ENCODE peak calls at places on chromosomes 2 and 18, in four cellular contexts. Q is left ventricle myocardium inferior; J is effector memory CD4-positive, alpha-beta T cell; H is endodermal cell. W is an unnamed sample. For H3K27me3, the result is how much of the 10 kb centered on the place peaks cover.

GRCh38 chr2:168439536-168439935 is 16.5 kb upstream of the CERS6 start:
- DNase-seq in Q (no peak), J (no peak), H (no peak), W (no peak)

GRCh38 chr2:179655627-179656026 is 205.8 kb downstream of the ZNF385B start:
- DNase-seq in Q (no peak), J (no peak), H (no peak), W (no peak)

GRCh38 chr18:8937695-8938094 is 164.8 kb upstream of the NDUFV2 start:
- DNase-seq in Q (no peak), J (no peak), H (peak), W (no peak)

GRCh38 chr18:22841840-22842239 is 91.3 kb upstream of the RBBP8 start:
- DNase-seq in Q (no peak), J (no peak), H (no peak), W (no peak)

GRCh38 chr2:161722547-161723503 is 98.6 kb downstream of the SLC4A10 start:
- DNase-seq in Q (no peak), J (no peak), H (peak), W (no peak)

GRCh38 chr2:189599245-189599644 is 18.7 kb upstream of the SLC40A1 start:
- DNase-seq in Q (no peak), J (no peak), H (no peak), W (no peak)

GRCh38 chr2:213787869-213788268 is 503.6 kb downstream of the SPAG16 start:
- DNase-seq in Q (no peak), J (no peak), H (no peak), W (no peak)

GRCh38 chr2:73977466-73977865 is 7.2 kb upstream of the TET3 start:
- DNase-seq in Q (no peak), J (no peak), H (no peak), W (no peak)

GRCh38 chr2:240310645-240311044 is 124.8 kb upstream of the GPC1 start:
- DNase-seq in Q (no peak), J (no peak), H (peak), W (no peak)

GRCh38 chr2:157684940-157685466 is 56.3 kb upstream of the ACVR1C start:
- DNase-seq in Q (no peak), J (no peak), H (no peak), W (no peak)

GRCh38 chr2:155633887-155634570 is 698.5 kb downstream of the NR4A2 start:
- DNase-seq in Q (no peak), J (no peak), H (no peak), W (no peak)

GRCh38 chr2:173075056-173075780 is 428 bp upstream of the MAP3K20 start:
- DNase-seq in Q (no peak), J (no peak), H (no peak), W (no peak)

GRCh38 chr2:46780801-46781445 is 134.7 kb downstream of the MCFD2 start:
- DNase-seq in Q (peak), J (no peak), H (peak), W (peak)

GRCh38 chr2:178386951-178387602 is 63.9 kb downstream of the PRKRA start:
- DNase-seq in Q (no peak), J (no peak), H (no peak), W (no peak)

GRCh38 chr2:88187038-88187676 is 17.0 kb downstream of the THNSL2 start:
- DNase-seq in Q (peak), J (no peak), H (peak), W (peak)

GRCh38 chr2:217555075-217555876 is 447.5 kb downstream of the TNS1 start:
- DNase-seq in Q (no peak), J (no peak), H (peak), W (no peak)

GRCh38 chr2:133486706-133487305 is 81.5 kb downstream of the NCKAP5 start:
- DNase-seq in Q (no peak), J (no peak), H (no peak), W (no peak)

GRCh38 chr18:14104906-14105748 is 27.1 kb downstream of the ZNF519 start:
- DNase-seq in Q (no peak), J (no peak), H (no peak), W (no peak)

GRCh38 chr18:9474983-9475642 is at the start of gene RALBP1:
- DNase-seq in Q (peak), J (peak), H (peak), W (peak)

GRCh38 chr2:110955045-110955444 is 165.7 kb upstream of the BCL2L11 start:
- DNase-seq in Q (no peak), J (no peak), H (no peak), W (no peak)

GRCh38 chr18:41370740-41371623 is 584.1 kb upstream of the PIK3C3 start:
- DNase-seq in Q (no peak), J (no peak), H (no peak), W (no peak)

GRCh38 chr2:29450823-29451222 is 335.6 kb downstream of the CLIP4 start:
- DNase-seq in Q (no peak), J (no peak), H (no peak), W (no peak)

GRCh38 chr18:41753826-41754225 is 201.2 kb upstream of the PIK3C3 start:
- DNase-seq in Q (no peak), J (no peak), H (no peak), W (no peak)

GRCh38 chr2:33526132-33526531 is 49.7 kb downstream of the RASGRP3 start:
- DNase-seq in Q (no peak), J (no peak), H (no peak), W (no peak)

GRCh38 chr2:42013409-42013808 is 34.4 kb upstream of the PKDCC start:
- DNase-seq in Q (no peak), J (no peak), H (no peak), W (no peak)

GRCh38 chr18:49227456-49227855 is 233.0 kb downstream of the DYM start:
- DNase-seq in Q (no peak), J (no peak), H (no peak), W (no peak)

GRCh38 chr2:71922501-71923142 is 225.0 kb downstream of the CYP26B1 start:
- DNase-seq in Q (no peak), J (no peak), H (no peak), W (peak)

GRCh38 chr2:11552260-11552638 is 18.4 kb downstream of the GREB1 start:
- DNase-seq in Q (no peak), J (no peak), H (no peak), W (no peak)

GRCh38 chr2:35873921-35874320 is 481.7 kb upstream of the CRIM1 start:
- DNase-seq in Q (no peak), J (no peak), H (no peak), W (no peak)

DNA sequence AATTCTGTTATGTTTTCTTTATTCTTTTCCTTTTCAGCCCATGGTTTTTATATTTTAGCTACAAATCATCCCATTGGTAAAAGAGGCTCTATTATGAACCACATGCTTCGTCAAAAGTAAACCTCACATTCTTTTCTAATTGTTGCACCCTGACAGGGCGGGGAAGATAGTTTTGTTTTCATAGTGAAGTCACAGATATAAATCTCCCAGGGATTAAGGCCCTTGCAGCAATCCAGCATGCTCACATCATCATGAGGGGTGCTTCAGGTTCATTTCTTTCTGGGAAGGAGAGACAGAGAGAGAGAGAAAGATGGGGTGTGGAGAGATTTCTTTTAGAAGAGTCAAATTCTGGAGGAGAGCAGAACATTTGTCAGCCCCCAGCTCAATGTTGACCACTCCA is 124.5 kb upstream of the CDC42EP3 start:
- DNase-seq in Q (no peak), J (no peak), H (no peak), W (no peak)
- H3K27ac ChIP-seq in Q (no peak), J (no peak), H (no peak), W (no peak)

GRCh38 chr2:215729985-215730620 is 283.2 kb downstream of the MREG start:
- DNase-seq in Q (no peak), J (no peak), H (no peak), W (no peak)
- H3K27me3 ChIP-seq in Q (under half), J (under half), H (under half), W (under half)

GRCh38 chr2:113677327-113677726 is 50.3 kb downstream of the RABL2A start:
- DNase-seq in Q (no peak), J (no peak), H (no peak), W (no peak)
- H3K27ac ChIP-seq in Q (peak), J (no peak), H (no peak), W (no peak)

GRCh38 chr2:118838741-118839455 is 8.6 kb downstream of the EN1 start:
- DNase-seq in Q (no peak), J (no peak), H (no peak), W (no peak)
- H3K27me3 ChIP-seq in Q (half or more), J (half or more), H (half or more), W (half or more)

DNA sequence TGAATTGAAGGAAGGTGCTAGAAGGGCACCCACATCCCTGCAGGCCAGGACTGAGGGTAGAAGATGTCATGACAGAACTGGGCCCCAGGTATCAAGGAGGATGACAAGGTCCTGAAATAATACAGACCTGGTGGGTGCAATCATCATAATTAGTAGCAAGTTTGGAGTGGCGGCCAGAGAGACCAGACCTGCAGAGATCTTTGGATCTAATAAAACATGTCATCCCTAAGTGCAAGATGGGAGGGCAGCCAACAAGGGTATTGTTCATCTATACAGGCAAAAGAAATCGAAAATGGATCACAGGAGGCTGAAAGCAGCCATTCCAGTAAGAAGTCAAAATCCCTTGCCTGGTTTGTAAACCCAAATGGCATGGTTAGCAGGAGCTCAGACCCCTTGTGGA is 111.3 kb upstream of the BOD1L2 start:
- DNase-seq in Q (no peak), J (no peak), H (peak), W (no peak)
- H3K27ac ChIP-seq in Q (no peak), J (no peak), H (no peak), W (no peak)

GRCh38 chr18:79393181-79393598 is 2.5 kb upstream of the NFATC1 start:
- DNase-seq in Q (no peak), J (no peak), H (peak), W (no peak)
- H3K27me3 ChIP-seq in Q (under half), J (under half), H (under half), W (under half)

GRCh38 chr18:39624934-39625333 is 2059.3 kb upstream of the CELF4 start:
- DNase-seq in Q (no peak), J (no peak), H (no peak), W (no peak)
- H3K27ac ChIP-seq in Q (no peak), J (no peak), H (no peak), W (no peak)

DNA sequence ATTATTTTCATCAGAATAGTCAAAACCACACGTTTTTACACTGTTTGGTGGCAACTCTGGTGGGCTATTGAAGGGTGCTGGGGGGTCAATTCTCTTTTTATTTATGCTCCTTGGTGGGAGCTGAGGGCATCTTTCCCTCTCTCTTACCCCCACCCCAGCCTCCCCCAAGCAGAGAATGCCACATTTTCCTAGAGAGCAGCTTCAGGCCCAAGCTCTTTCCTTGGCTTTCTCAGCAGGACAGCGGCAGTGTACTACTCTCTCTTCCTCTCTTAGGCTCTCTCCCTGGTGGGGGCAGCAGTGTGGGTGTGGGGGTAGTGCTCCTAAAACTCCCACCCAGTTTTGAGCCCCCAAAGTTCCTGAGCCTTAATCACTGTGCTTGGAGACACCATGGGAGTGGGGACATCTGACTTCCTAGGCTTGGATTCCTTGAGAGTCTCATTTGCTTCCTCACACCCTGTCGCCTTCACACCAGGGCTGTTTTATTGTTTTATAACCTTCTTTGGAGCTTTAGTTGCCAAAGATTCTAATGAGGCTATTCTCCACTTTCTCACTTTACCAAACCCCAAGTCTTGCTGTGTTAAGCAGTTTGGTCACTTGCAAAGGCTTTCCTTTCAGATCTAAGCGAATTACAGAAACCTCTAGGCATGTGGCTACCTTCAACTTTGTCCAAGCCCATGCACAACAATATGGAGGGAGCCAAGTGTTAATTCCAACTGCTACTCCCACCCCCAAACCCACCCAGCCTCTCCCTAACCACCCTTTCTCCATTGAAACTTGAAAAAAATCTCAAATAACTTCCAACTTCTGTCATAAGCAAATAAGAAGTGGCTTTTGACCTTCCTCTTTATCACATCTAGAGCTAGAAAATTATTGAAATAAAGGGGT is 6.0 kb upstream of the HOXD4 start:
- DNase-seq in Q (no peak), J (no peak), H (no peak), W (no peak)
- H3K27me3 ChIP-seq in Q (half or more), J (half or more), H (half or more), W (half or more)

DNA sequence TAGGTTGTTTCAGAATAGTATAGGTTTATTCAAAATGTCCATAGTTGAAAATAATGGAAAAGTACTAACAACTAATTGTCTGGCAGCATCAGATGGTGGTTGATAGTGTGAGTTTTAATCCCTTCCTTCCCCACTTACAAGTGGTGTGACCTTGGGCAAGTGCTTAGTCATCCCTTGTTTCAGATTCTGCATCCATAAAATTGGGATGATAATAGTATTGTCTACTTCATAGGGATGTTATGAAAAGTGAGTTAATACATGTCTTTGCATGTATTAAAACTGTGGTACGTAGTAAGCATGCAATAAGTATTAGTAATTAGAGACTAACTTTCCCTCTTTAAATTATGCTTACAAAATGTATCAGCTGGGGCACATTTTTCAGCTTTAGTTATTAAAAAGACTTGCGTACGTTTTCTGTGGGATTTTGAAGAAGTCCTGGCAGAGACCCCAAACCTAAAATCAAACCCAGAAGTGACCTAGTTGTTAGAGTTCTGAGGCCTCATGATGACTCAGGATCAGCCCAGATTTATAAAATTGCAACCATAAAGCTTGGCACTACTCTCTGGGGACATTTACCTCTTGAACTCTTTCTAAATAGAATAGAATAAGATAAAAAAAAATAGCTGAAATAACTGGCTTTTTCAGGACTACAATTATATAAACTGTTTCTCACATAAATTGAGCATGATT is 8.6 kb downstream of the ITGA4 start:
- DNase-seq in Q (no peak), J (no peak), H (no peak), W (no peak)
- H3K27ac ChIP-seq in Q (no peak), J (peak), H (no peak), W (no peak)